ENCODE peak calls at places on chromosomes 3 and 15, in seven cellular contexts. A is neural progenitor cell, O is IMR-90, F is mammary epithelial cell, R is mesendoderm, B is adipocyte, I is neuronal stem cell. Q is an unnamed sample.

GRCh38 chr15:71282086-71282485 is 166.8 kb downstream of the THSD4 start:
- DNase-seq in A (no peak), O (peak), F (no peak), R (no peak), B (peak), I (no peak), Q (no peak)

GRCh38 chr15:80706161-80706560 is 11.1 kb downstream of the ABHD17C start:
- DNase-seq in A (no peak), O (no peak), F (no peak), R (no peak), B (no peak), I (no peak), Q (no peak)

GRCh38 chr15:52012210-52012609 is 6.8 kb upstream of the MAPK6 start:
- DNase-seq in A (no peak), O (no peak), F (no peak), R (no peak), B (no peak), I (no peak), Q (no peak)

GRCh38 chr15:68809517-68809916 is 11.2 kb downstream of the ANP32A start:
- DNase-seq in A (no peak), O (no peak), F (no peak), R (no peak), B (no peak), I (no peak), Q (no peak)

GRCh38 chr3:131221731-131222130 is 159.8 kb upstream of the NUDT16 start:
- DNase-seq in A (no peak), O (peak), F (peak), R (no peak), B (peak), I (no peak), Q (peak)

GRCh38 chr3:158532099-158532734 is 38.8 kb upstream of the MLF1 start:
- DNase-seq in A (peak), O (peak), F (peak), R (peak), B (peak), I (peak), Q (peak)

GRCh38 chr3:55165278-55165677 is 237.4 kb upstream of the LRTM1 start:
- DNase-seq in A (no peak), O (peak), F (no peak), R (no peak), B (peak), I (no peak), Q (peak)

GRCh38 chr15:96838088-96838487 is 507.6 kb downstream of the NR2F2 start:
- DNase-seq in A (no peak), O (no peak), F (peak), R (no peak), B (no peak), I (no peak), Q (peak)

GRCh38 chr3:1600700-1601418 is 497.8 kb upstream of the CNTN4 start:
- DNase-seq in A (no peak), O (no peak), F (no peak), R (no peak), B (no peak), I (no peak), Q (no peak)

DNA sequence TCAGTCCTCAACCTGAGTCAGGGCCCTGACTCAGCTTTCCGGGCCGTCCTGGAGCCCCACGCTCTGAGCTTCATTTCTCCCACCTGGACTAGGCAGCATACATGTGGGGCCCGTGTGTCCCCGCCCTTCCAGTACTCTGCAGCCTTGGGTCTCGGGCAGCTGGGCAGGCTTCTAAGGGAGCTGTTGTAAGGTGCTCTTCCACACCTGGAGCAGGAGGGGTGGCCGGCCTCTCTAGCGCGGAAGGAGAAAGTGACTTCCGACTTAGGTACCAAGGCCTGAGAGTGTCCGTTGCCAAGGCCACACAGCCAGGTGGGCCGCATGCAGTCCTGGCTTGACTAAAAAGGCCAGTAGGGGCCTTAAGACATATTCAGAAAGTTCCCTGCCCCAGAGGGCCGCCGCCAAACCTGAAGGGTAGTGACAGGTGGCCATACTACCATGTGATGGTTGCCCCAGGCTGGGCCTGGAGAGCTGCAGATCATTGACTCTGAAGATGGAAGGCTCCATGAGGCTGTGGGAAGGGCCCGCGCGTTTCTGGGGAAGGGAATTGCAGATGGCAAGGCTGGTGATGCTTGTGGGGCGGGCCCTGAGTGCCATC is 9.4 kb upstream of the SEMA3B start:
- DNase-seq in A (no peak), O (no peak), F (no peak), R (no peak), B (no peak), I (no peak), Q (no peak)
- H3K9ac ChIP-seq in A (no peak), O (peak), F (no peak), R (peak), B (peak), I (peak), Q (peak)

GRCh38 chr3:159733194-159733860 is 255.3 kb upstream of the IL12A start:
- DNase-seq in A (peak), O (peak), F (peak), R (peak), B (peak), I (peak), Q (peak)
- H3K9ac ChIP-seq in A (no peak), O (peak), F (no peak), R (no peak), B (peak), I (no peak), Q (no peak)

GRCh38 chr15:74809951-74810350 is 2.7 kb upstream of the LMAN1L start:
- DNase-seq in A (no peak), O (peak), F (no peak), R (no peak), B (no peak), I (no peak), Q (no peak)

GRCh38 chr15:74809242-74809641 is 3.4 kb upstream of the LMAN1L start:
- DNase-seq in A (no peak), O (no peak), F (no peak), R (no peak), B (no peak), I (no peak), Q (no peak)

GRCh38 chr15:74808840-74809229 is 3.8 kb upstream of the LMAN1L start:
- DNase-seq in A (peak), O (no peak), F (no peak), R (peak), B (no peak), I (no peak), Q (no peak)

GRCh38 chr15:74807302-74807701 is 5.3 kb upstream of the LMAN1L start:
- DNase-seq in A (no peak), O (peak), F (no peak), R (no peak), B (no peak), I (no peak), Q (no peak)

GRCh38 chr15:74808073-74808839 is 4.4 kb upstream of the LMAN1L start:
- DNase-seq in A (no peak), O (peak), F (peak), R (no peak), B (no peak), I (no peak), Q (no peak)
- H3K9ac ChIP-seq in A (no peak), O (no peak), F (no peak), R (no peak), B (no peak), I (no peak), Q (no peak)

GRCh38 chr15:45829336-45830153 is 194.7 kb downstream of the SQOR start:
- DNase-seq in A (no peak), O (no peak), F (no peak), R (no peak), B (no peak), I (no peak), Q (no peak)
- H3K9ac ChIP-seq in A (no peak), O (no peak), F (no peak), R (no peak), B (no peak), I (no peak), Q (no peak)

GRCh38 chr3:71752911-71753715 is 542 bp upstream of the GPR27 start:
- DNase-seq in A (peak), O (no peak), F (no peak), R (peak), B (no peak), I (no peak), Q (no peak)
- H3K9ac ChIP-seq in A (no peak), O (no peak), F (no peak), R (peak), B (no peak), I (peak), Q (no peak)

DNA sequence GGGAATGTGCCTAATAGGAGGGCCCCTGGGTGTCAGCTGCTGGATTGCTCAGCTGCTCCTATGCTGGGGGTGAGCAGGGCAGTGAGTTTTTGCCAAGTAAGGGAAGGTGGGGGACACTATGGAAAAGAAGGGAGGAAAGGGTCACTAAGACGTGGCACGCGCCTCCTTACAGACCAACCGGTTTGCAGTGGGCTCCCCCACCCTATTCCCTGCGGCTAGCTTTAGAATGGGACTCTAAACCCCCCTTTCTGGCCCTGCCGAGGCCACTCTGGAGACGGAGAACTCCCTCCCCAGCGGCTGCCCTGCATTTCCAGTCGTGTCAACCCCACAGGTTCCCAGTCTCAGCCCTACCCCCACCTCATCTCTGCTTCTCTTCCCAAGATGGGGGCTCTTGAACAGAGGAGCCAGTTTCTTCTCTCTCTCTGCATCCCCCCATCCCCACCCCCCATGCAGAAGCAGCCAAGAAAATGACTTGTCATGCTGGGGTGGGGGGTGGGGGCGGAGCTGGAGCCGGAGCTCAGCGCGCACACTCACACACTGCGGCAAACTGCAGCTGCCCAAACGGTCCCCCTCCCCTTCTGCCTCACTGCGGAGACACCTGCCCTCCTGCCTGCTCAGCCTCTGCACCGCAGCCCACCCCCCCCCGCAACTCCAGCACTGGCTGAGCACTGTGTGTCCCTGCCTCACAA is 809 bp downstream of the MAP1A start:
- DNase-seq in A (peak), O (peak), F (no peak), R (peak), B (peak), I (no peak), Q (peak)
- H3K9ac ChIP-seq in A (no peak), O (peak), F (no peak), R (peak), B (peak), I (peak), Q (peak)

GRCh38 chr3:193743702-193744047 is 150.7 kb downstream of the OPA1 start:
- DNase-seq in A (no peak), O (no peak), F (no peak), R (no peak), B (no peak), I (no peak), Q (no peak)

GRCh38 chr3:193742628-193743027 is 149.6 kb downstream of the OPA1 start:
- DNase-seq in A (no peak), O (no peak), F (no peak), R (no peak), B (no peak), I (no peak), Q (no peak)

GRCh38 chr3:193746832-193747231 is 153.8 kb downstream of the OPA1 start:
- DNase-seq in A (no peak), O (no peak), F (no peak), R (no peak), B (no peak), I (no peak), Q (no peak)

GRCh38 chr3:193744822-193745684 is 152.0 kb downstream of the OPA1 start:
- DNase-seq in A (peak), O (peak), F (no peak), R (peak), B (no peak), I (no peak), Q (peak)

GRCh38 chr3:193744048-193744821 is 151.2 kb downstream of the OPA1 start:
- DNase-seq in A (no peak), O (no peak), F (no peak), R (peak), B (no peak), I (no peak), Q (peak)
- H3K9ac ChIP-seq in A (no peak), O (no peak), F (no peak), R (no peak), B (no peak), I (no peak), Q (no peak)

DNA sequence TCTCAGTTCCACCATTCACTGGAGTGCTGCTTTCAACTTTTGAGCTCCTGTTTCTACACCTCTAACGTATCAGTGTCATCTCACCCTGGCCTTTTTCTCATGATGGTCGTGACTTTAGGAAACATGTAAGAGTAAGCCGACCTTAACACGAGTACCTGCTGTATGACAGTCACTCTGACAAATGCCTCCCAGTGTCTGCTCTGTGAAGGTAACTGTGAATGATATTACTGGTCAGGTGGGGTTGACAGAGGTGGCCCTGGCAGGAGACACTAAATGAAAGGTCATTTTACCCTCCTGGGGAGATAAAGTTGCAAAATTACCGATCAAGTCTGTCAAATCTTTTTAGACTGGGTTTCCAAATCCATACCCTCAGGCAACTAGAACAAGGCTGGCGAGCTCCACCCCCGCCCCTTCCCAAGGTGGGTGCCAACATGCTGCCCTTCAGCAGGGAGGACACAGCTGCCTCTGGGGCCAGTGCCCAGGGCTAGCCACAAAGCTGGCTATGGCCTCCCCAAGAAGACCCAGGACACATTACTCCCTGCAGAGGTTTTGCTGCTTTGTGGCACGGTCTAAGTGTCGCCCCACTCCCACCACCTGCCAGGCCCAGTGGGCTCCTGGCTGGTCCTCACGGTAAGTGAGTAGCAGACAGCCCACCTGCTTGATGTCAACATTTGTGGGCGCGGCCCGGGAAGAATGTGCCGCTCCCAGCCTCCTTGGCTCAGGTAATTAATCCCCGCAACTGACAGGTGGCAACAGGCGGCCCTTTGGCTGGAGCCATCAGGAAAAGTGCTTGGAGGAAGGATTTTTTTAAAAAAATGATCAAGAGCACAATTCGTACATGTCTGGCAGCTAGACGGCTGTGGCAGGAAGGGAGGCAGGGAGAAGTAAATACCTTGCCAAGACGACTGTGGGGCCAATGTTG is 211.8 kb downstream of the TP63 start:
- DNase-seq in A (no peak), O (no peak), F (peak), R (no peak), B (no peak), I (no peak), Q (no peak)
- H3K9ac ChIP-seq in A (no peak), O (no peak), F (peak), R (no peak), B (no peak), I (no peak), Q (no peak)